ENCODE peak calls at places on chromosomes 3 and 15, in four cellular contexts. One of them, this sample, is unnamed.

GRCh38 chr15:93451265-93451664 is 362.3 kb upstream of the RGMA start:
- DNase-seq in heart left ventricle: no peak
- DNase-seq in stomach: no peak
- DNase-seq in sigmoid colon: no peak
- DNase-seq in this sample: no peak

GRCh38 chr3:4907647-4908046 is 71.6 kb upstream of the BHLHE40 start:
- DNase-seq in heart left ventricle: no peak
- DNase-seq in sigmoid colon: no peak
- DNase-seq in stomach: no peak
- DNase-seq in this sample: no peak

GRCh38 chr15:32657198-32657886 is 15.8 kb downstream of the SCG5 start:
- DNase-seq in stomach: peak; percentile 70
- DNase-seq in heart left ventricle: no peak
- DNase-seq in sigmoid colon: no peak
- DNase-seq in this sample: peak; percentile 37

GRCh38 chr3:173275740-173276139 is 121.8 kb upstream of the NLGN1 start:
- DNase-seq in stomach: no peak
- DNase-seq in sigmoid colon: no peak
- DNase-seq in heart left ventricle: no peak
- DNase-seq in this sample: no peak

GRCh38 chr3:139537325-139537724 is 2.2 kb downstream of the RBP1 start:
- DNase-seq in sigmoid colon: no peak
- DNase-seq in stomach: no peak
- DNase-seq in heart left ventricle: no peak
- DNase-seq in this sample: no peak

GRCh38 chr3:39727415-39727814 is 82.0 kb upstream of the MYRIP start:
- DNase-seq in sigmoid colon: no peak
- DNase-seq in stomach: no peak
- DNase-seq in heart left ventricle: no peak
- DNase-seq in this sample: no peak

GRCh38 chr15:62060896-62061280 is 641 bp upstream of the VPS13C start:
- DNase-seq in sigmoid colon: no peak
- DNase-seq in stomach: no peak
- DNase-seq in heart left ventricle: no peak
- DNase-seq in this sample: no peak

GRCh38 chr3:112582242-112582874 is 20.5 kb downstream of the SLC35A5 start:
- DNase-seq in stomach: no peak
- DNase-seq in heart left ventricle: no peak
- DNase-seq in sigmoid colon: no peak
- DNase-seq in this sample: no peak

GRCh38 chr15:26325495-26325894 is 447.4 kb downstream of the GABRB3 start:
- DNase-seq in sigmoid colon: no peak
- DNase-seq in stomach: no peak
- DNase-seq in heart left ventricle: no peak
- DNase-seq in this sample: no peak

GRCh38 chr15:90558182-90558581 is 28.5 kb downstream of the CRTC3 start:
- DNase-seq in stomach: no peak
- DNase-seq in heart left ventricle: peak; percentile 35
- DNase-seq in sigmoid colon: peak; percentile 77
- DNase-seq in this sample: peak; percentile 92

GRCh38 chr15:71559098-71559497 is 251.3 kb upstream of the NR2E3 start:
- DNase-seq in heart left ventricle: no peak
- DNase-seq in stomach: no peak
- DNase-seq in sigmoid colon: no peak
- DNase-seq in this sample: peak; percentile 34

GRCh38 chr3:24287728-24288450 is 206.8 kb downstream of the THRB start:
- DNase-seq in heart left ventricle: no peak
- DNase-seq in sigmoid colon: peak; percentile 79
- DNase-seq in stomach: peak; percentile 60
- DNase-seq in this sample: no peak

GRCh38 chr3:2098398-2099027 is at the start of gene CNTN4:
- DNase-seq in sigmoid colon: peak; percentile 86
- DNase-seq in stomach: peak; percentile 34
- DNase-seq in heart left ventricle: peak; percentile 56
- DNase-seq in this sample: no peak

GRCh38 chr3:146093928-146094327 is 67.1 kb downstream of the PLOD2 start:
- DNase-seq in heart left ventricle: no peak
- DNase-seq in stomach: no peak
- DNase-seq in sigmoid colon: no peak
- DNase-seq in this sample: no peak

GRCh38 chr3:176896640-176897039 is 300.6 kb downstream of the TBL1XR1 start:
- DNase-seq in stomach: no peak
- DNase-seq in heart left ventricle: no peak
- DNase-seq in sigmoid colon: no peak
- DNase-seq in this sample: no peak

GRCh38 chr15:82663186-82663600 is 16.0 kb upstream of the CPEB1 start:
- DNase-seq in heart left ventricle: peak; percentile 33
- DNase-seq in sigmoid colon: no peak
- DNase-seq in stomach: peak; percentile 49
- DNase-seq in this sample: no peak

GRCh38 chr3:46127503-46127902 is 80.6 kb downstream of the CCR1 start:
- DNase-seq in sigmoid colon: no peak
- DNase-seq in heart left ventricle: no peak
- DNase-seq in stomach: no peak
- DNase-seq in this sample: no peak

GRCh38 chr3:125594581-125595011 is 701 bp downstream of the OSBPL11 start:
- DNase-seq in stomach: no peak
- DNase-seq in heart left ventricle: peak; percentile 16
- DNase-seq in sigmoid colon: no peak
- DNase-seq in this sample: no peak

GRCh38 chr3:171346582-171346981 is 113.6 kb downstream of the TNIK start:
- DNase-seq in heart left ventricle: no peak
- DNase-seq in stomach: no peak
- DNase-seq in sigmoid colon: no peak
- DNase-seq in this sample: no peak

GRCh38 chr15:31464216-31465082 is 137.8 kb downstream of the KLF13 start:
- DNase-seq in heart left ventricle: no peak
- DNase-seq in stomach: peak; percentile 17
- DNase-seq in sigmoid colon: no peak
- DNase-seq in this sample: no peak

GRCh38 chr15:41043276-41043675 is 72.8 kb downstream of the INO80 start:
- DNase-seq in stomach: no peak
- DNase-seq in heart left ventricle: no peak
- DNase-seq in sigmoid colon: no peak
- DNase-seq in this sample: no peak

GRCh38 chr3:122875547-122876127 is 80.8 kb downstream of the SLC49A4 start:
- DNase-seq in sigmoid colon: no peak
- DNase-seq in stomach: no peak
- DNase-seq in heart left ventricle: no peak
- DNase-seq in this sample: no peak

GRCh38 chr3:189720746-189721426 is 89.7 kb downstream of the TP63 start:
- DNase-seq in heart left ventricle: no peak
- DNase-seq in sigmoid colon: no peak
- DNase-seq in stomach: no peak
- DNase-seq in this sample: no peak

GRCh38 chr3:36710606-36711005 is 53.7 kb downstream of the DCLK3 start:
- DNase-seq in heart left ventricle: no peak
- DNase-seq in stomach: no peak
- DNase-seq in sigmoid colon: no peak
- DNase-seq in this sample: peak; percentile 66

GRCh38 chr3:136893848-136894443 is 31.9 kb downstream of the NCK1 start:
- DNase-seq in stomach: no peak
- DNase-seq in heart left ventricle: no peak
- DNase-seq in sigmoid colon: no peak
- DNase-seq in this sample: no peak

GRCh38 chr3:31407665-31408064 is 125.1 kb upstream of the STT3B start:
- DNase-seq in heart left ventricle: no peak
- DNase-seq in sigmoid colon: no peak
- DNase-seq in stomach: no peak
- DNase-seq in this sample: no peak

GRCh38 chr15:72535911-72536310 is 61.8 kb downstream of the ARIH1 start:
- DNase-seq in sigmoid colon: no peak
- DNase-seq in stomach: no peak
- DNase-seq in heart left ventricle: no peak
- DNase-seq in this sample: no peak

GRCh38 chr3:53836084-53836872 is 9.9 kb downstream of the CHDH start:
- DNase-seq in sigmoid colon: peak; percentile 42
- DNase-seq in heart left ventricle: no peak
- DNase-seq in stomach: peak; percentile 22
- DNase-seq in this sample: no peak

GRCh38 chr15:39438795-39439577 is 141.9 kb upstream of the THBS1 start:
- DNase-seq in stomach: no peak
- DNase-seq in heart left ventricle: no peak
- DNase-seq in sigmoid colon: no peak
- DNase-seq in this sample: no peak

GRCh38 chr3:81989274-81989673 is 227.8 kb upstream of the GBE1 start:
- DNase-seq in sigmoid colon: no peak
- DNase-seq in heart left ventricle: no peak
- DNase-seq in stomach: no peak
- DNase-seq in this sample: no peak

GRCh38 chr15:99925661-99926461 is 192.6 kb upstream of the LYSMD4 start:
- DNase-seq in stomach: peak; percentile 77
- DNase-seq in heart left ventricle: peak; percentile 53
- DNase-seq in sigmoid colon: peak; percentile 85
- DNase-seq in this sample: peak; percentile 88

GRCh38 chr3:142279965-142280590 is 54.7 kb upstream of the GK5 start:
- DNase-seq in sigmoid colon: peak; percentile 71
- DNase-seq in heart left ventricle: peak; percentile 32
- DNase-seq in stomach: peak; percentile 41
- DNase-seq in this sample: no peak

GRCh38 chr3:183099026-183099837 is at the start of gene MCCC1:
- DNase-seq in heart left ventricle: peak; percentile 98
- DNase-seq in sigmoid colon: peak; percentile 99
- DNase-seq in stomach: peak; percentile 98
- DNase-seq in this sample: peak; percentile 100

GRCh38 chr3:9980251-9980650 is 6.4 kb downstream of the EMC3 start:
- DNase-seq in stomach: no peak
- DNase-seq in sigmoid colon: no peak
- DNase-seq in heart left ventricle: no peak
- DNase-seq in this sample: no peak

GRCh38 chr3:9978664-9979349 is 7.8 kb downstream of the EMC3 start:
- DNase-seq in heart left ventricle: no peak
- DNase-seq in sigmoid colon: no peak
- DNase-seq in stomach: no peak
- DNase-seq in this sample: no peak

GRCh38 chr3:9976736-9977709 is 9.6 kb downstream of the EMC3 start:
- DNase-seq in sigmoid colon: peak; percentile 95
- DNase-seq in heart left ventricle: peak; percentile 68
- DNase-seq in stomach: peak; percentile 75
- DNase-seq in this sample: peak; percentile 95
- TF ChIP-seq POLR2A in sigmoid colon: no peak
- TF ChIP-seq POLR2A in heart left ventricle: no peak
- TF ChIP-seq POLR2A in stomach: no peak
- TF ChIP-seq POLR2A in this sample: no peak

DNA sequence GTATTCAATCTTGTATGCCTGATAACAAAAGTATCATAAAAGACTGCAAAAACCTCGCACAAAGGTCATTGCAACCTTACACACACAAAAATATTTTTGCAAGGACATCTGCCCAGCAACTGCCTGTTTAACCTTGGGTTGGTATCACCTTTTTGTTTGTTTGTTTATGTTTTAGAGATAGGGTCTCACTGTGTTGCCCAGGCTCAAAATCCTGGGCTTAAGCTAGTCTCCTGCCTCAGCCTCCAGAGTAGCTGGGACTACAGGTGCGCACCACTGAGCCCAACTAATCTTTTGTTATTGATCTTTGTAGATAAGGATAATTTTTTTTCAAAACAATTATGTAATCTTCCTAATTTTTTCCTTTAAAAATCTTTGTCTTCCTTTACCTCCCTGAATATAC is 54.2 kb downstream of the SPTSSB start:
- DNase-seq in heart left ventricle: no peak
- DNase-seq in sigmoid colon: no peak
- DNase-seq in stomach: no peak
- DNase-seq in this sample: no peak
- H3K27ac ChIP-seq in heart left ventricle: peak overlapping the region; percentile 42
- H3K27ac ChIP-seq in sigmoid colon: no peak overlapping the region
- H3K27ac ChIP-seq in stomach: no peak overlapping the region
- H3K27ac ChIP-seq in this sample: no peak overlapping the region

DNA sequence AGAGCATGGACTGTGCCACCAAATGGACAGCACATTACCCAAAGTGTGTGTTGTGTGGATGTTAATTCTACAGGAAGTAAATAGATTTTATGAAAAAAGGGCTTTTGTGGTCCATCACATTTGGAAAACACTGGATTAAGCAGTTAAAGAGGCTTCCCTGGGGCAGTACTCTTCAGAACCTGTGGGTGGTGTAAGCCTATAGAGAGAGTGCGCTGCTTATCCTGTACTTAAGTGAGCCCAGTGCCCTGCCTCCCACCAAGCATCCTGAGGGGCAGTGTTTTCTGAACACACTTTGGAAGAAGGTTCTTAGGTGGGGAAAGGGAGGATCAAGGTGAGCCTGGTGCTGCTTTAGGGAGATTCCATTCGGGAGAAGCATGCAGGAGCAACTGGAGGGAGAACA is 10.9 kb downstream of the TTLL3 start:
- DNase-seq in heart left ventricle: no peak
- DNase-seq in sigmoid colon: no peak
- DNase-seq in stomach: no peak
- DNase-seq in this sample: no peak
- TF ChIP-seq CTCF in heart left ventricle: no peak
- TF ChIP-seq CTCF in sigmoid colon: no peak
- TF ChIP-seq CTCF in stomach: peak; percentile 12
- TF ChIP-seq CTCF in this sample: no peak

DNA sequence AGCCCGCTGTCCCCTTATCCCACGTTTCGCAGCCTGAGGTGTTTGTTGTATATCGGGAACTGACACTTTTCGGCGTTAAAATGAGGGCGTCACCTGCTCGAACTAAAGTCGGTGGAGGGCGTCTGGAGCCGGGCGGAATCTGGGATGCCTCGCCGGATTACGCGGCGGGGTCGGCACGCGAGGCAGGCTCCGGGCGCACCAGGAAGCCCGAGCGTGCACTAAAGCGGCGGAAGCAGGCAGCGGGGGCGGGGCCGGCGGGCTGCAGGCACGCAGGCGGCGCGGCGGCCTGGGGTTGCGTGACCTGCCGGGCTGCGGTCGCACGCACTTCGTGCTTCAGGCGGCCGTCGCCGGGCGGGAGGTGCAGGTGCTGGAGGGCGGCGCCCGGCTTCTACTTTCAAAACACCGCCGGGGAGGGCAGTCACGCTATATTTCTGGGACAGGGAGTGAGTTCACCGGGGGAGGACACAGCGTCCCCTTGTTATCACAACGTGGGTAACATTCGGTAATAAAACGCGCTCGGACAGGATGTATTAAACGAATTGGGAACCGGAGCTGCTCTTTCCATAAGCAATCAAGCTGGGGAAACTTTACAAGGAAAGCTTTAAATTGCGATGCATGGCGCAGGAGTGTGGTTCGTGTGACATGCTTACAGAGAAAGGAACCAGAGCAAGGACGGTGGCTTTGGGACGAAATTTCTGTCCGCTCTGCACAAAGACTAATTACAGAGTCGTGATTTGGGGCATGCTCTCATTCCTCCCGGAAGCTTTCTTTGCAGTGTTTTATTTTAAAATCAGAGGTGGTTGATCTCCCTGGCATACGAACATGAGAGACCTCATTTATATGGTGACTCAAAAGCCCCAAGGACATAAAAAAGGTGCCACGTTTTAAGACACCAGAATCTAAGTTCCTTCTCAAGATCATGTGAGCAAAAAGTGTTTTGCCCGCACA is 9.1 kb upstream of the LEKR1 start:
- DNase-seq in stomach: peak; percentile 93
- DNase-seq in sigmoid colon: peak; percentile 85
- DNase-seq in heart left ventricle: peak; percentile 82
- DNase-seq in this sample: no peak
- TF ChIP-seq POLR2A in stomach: no peak
- TF ChIP-seq POLR2A in sigmoid colon: no peak
- TF ChIP-seq POLR2A in heart left ventricle: peak; percentile 58
- TF ChIP-seq POLR2A in this sample: no peak

GRCh38 chr3:107757140-107757539 is 234.4 kb downstream of the BBX start:
- DNase-seq in stomach: no peak
- DNase-seq in sigmoid colon: no peak
- DNase-seq in heart left ventricle: no peak
- DNase-seq in this sample: no peak
- H3K27ac ChIP-seq in stomach: no peak overlapping the region
- H3K27ac ChIP-seq in sigmoid colon: no peak overlapping the region
- H3K27ac ChIP-seq in heart left ventricle: no peak overlapping the region
- H3K27ac ChIP-seq in this sample: no peak overlapping the region

This sample was measured in esophagus muscularis mucosa.